ENCODE peak calls at places on chromosome 17, in seven cellular contexts. T is HCT116, B is K562, D is SK-N-SH, X is GM12878, N is HepG2, P is H1. E is an unnamed sample.

GRCh38 chr17:29412780-29413565 is 22.8 kb downstream of the TAOK1 start:
- DNase-seq in N (no peak), D (no peak), X (no peak), T (no peak), P (peak), B (no peak), E (no peak)

GRCh38 chr17:82930043-82930923 is 90.5 kb upstream of the ZNF750 start:
- DNase-seq in X (no peak), D (no peak), B (no peak), N (no peak), P (no peak), T (no peak), E (no peak)

GRCh38 chr17:4543557-4544026 is 11.6 kb downstream of the MYBBP1A start:
- DNase-seq in T (no peak), P (no peak), X (no peak), B (no peak), D (no peak), N (no peak), E (no peak)

GRCh38 chr17:19334331-19334730 is 28.2 kb downstream of the B9D1 start:
- DNase-seq in N (no peak), X (no peak), P (no peak), B (no peak), T (no peak), D (no peak), E (no peak)

GRCh38 chr17:18928726-18929125 is 23.2 kb upstream of the SLC5A10 start:
- DNase-seq in P (no peak), N (no peak), D (no peak), T (no peak), X (no peak), B (no peak), E (no peak)

GRCh38 chr17:35795007-35795870 is at the start of gene MMP28:
- DNase-seq in N (no peak), P (peak), B (peak), D (peak), X (no peak), T (no peak), E (peak)

GRCh38 chr17:48912476-48912875 is 4.3 kb downstream of the UBE2Z start:
- DNase-seq in D (no peak), N (no peak), X (no peak), B (no peak), P (no peak), T (no peak), E (no peak)

GRCh38 chr17:8225813-8226535 is 15.6 kb upstream of the AURKB start:
- DNase-seq in T (peak), B (peak), X (peak), D (no peak), N (no peak), P (peak), E (peak)

GRCh38 chr17:41267711-41268110 is 2.5 kb downstream of the KRTAP9-6 start:
- DNase-seq in X (no peak), D (no peak), P (no peak), N (no peak), T (no peak), B (no peak), E (no peak)

GRCh38 chr17:30299000-30299399 is 7.3 kb upstream of the BLMH start:
- DNase-seq in P (no peak), N (no peak), X (no peak), D (no peak), T (no peak), B (no peak), E (no peak)

GRCh38 chr17:79624658-79625478 is 14.0 kb upstream of the RBFOX3 start:
- DNase-seq in P (peak), X (no peak), T (no peak), B (no peak), D (peak), N (no peak), E (no peak)

GRCh38 chr17:64698725-64699124 is 36.6 kb upstream of the SMURF2 start:
- DNase-seq in P (no peak), D (no peak), T (no peak), B (no peak), N (no peak), X (no peak), E (no peak)

GRCh38 chr17:77963441-77963840 is 4.9 kb downstream of the TNRC6C start:
- DNase-seq in T (no peak), P (no peak), B (peak), D (peak), X (no peak), N (peak), E (no peak)

GRCh38 chr17:3870871-3871306 is 22.0 kb downstream of the CAMKK1 start:
- DNase-seq in T (no peak), X (no peak), N (no peak), D (no peak), P (no peak), B (peak), E (no peak)

DNA sequence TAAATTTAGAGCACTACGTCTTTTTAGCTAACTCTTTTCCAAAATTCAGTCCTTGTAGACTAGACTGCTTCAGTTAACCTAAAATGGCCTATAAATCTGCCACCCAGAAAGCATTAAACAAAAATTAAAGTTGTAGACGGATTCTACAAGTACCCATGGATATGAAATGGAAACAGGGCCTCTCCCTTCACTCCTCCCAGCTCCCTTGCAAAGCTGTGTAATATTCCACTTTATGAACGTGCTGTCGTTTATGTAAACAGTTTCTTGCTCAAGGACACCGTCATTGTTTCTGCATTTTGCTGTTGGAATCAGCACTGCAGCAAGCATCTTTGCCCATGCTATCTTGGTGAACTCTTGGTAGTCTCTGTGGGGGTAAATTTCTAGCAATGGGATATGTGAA is 5.1 kb downstream of the MED9 start:
- DNase-seq in N (no peak), X (no peak), P (no peak), B (no peak), D (no peak), T (no peak), E (no peak)
- TF ChIP-seq JUND in N (no peak), X (no peak), P (no peak), B (no peak), D (no peak), T (no peak), E (no peak)

GRCh38 chr17:43673516-43674323 is 12.0 kb upstream of the MEOX1 start:
- DNase-seq in D (peak), T (peak), N (peak), P (peak), B (peak), X (no peak), E (peak)

GRCh38 chr17:43671755-43672502 is 10.2 kb upstream of the MEOX1 start:
- DNase-seq in P (no peak), T (no peak), N (no peak), X (no peak), B (no peak), D (no peak), E (no peak)

GRCh38 chr17:43669971-43670644 is 8.4 kb upstream of the MEOX1 start:
- DNase-seq in B (no peak), P (no peak), D (no peak), X (peak), N (peak), T (no peak), E (peak)

GRCh38 chr17:43670645-43671074 is 8.9 kb upstream of the MEOX1 start:
- DNase-seq in P (no peak), B (no peak), D (no peak), T (no peak), N (no peak), X (no peak), E (no peak)

DNA sequence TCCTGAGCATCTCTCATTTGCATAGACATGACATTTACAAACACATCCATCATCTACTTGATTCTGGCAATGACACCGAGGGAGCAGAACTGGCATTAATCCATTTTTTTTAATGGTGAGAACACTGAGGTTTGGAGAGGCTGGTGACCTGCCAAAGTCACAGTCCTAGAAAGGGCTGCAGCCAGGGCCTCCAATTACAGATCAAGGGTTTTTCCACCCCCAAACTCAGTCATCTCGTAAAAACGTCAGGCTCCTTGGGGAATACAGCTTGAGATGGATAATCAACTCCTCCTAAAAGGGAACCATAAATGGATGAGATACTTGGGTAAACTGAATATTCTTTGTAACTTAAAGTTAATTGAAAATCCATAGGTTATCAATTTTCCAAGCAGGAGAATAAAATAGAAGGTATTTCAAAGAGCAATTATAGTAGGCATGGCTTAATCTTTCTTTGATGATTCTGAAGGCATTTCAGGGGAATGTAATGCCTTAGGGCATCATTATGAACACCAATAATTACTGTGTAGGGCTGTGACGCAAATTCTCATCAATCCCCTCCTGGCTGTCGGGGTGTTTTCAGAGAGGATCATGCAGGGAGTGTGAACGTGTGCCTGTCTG is 9.5 kb upstream of the MEOX1 start:
- DNase-seq in N (no peak), P (no peak), D (no peak), B (no peak), T (no peak), X (peak), E (no peak)
- TF ChIP-seq JUND in N (no peak), P (no peak), D (no peak), B (no peak), T (no peak), X (no peak), E (no peak)

DNA sequence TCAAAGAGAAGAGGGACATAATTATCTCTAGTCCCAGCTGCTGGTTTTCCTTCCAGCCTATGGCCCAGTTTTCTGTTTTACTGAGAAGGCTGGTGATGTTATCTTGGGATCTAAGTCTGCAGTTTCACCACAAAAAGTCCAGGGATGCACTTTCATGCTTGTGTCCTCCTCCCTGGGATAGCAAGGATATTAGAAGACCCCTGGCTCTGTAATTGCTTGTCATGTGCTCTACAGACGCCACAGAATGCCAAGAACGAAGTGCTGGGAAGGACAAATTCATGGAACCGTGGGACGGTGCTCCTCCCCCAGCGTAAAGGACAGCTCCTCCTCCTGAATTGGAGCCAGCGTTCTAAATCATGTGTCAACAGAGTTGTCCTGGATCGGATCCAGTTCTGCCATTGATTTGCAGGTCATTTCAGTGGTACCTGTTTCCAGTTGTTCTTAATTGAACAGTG is 8.6 kb downstream of the MAPT start:
- DNase-seq in T (no peak), N (peak), D (peak), P (no peak), B (peak), X (no peak), E (peak)
- TF ChIP-seq JUND in T (no peak), N (peak), D (no peak), P (no peak), B (no peak), X (no peak), E (no peak)

DNA sequence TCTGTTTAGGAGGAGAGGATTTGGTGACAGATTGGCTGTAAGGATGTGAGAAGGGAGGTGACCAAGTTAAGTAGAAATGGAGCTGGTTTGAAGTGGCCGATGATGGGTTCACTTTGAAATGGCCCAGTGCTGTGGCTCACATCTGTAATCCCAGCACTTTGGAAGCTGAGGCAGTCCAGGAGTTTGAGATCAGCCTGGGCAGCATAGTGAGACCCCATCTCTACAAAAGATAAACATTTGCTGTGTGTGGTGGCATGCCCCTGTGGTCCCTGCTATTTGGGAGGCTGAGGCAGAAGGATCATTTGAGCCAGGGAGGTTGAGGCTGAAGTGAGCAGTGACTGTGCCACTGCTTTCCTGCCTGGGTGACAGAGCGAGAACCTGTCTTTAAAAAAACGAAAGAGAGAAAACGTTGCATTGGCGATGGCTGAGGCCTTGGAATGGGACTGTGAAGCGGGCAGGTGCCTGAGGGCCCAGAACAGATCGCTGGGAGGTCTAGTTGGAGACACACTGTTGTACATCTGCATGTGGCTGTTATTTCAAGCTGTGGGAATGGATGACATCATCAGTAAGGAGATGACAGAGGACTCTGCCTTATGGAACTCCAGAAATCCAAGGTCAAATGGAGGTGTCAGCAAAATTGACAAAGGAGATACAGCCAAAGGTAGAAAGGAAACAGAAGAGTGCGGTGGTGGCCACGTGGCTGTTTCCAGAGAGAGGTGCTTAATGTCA is 5.5 kb downstream of the COG1 start:
- DNase-seq in D (no peak), N (no peak), X (no peak), T (no peak), P (no peak), B (no peak), E (no peak)
- TF ChIP-seq JUND in D (no peak), N (no peak), X (no peak), T (no peak), P (no peak), B (no peak), E (no peak)

DNA sequence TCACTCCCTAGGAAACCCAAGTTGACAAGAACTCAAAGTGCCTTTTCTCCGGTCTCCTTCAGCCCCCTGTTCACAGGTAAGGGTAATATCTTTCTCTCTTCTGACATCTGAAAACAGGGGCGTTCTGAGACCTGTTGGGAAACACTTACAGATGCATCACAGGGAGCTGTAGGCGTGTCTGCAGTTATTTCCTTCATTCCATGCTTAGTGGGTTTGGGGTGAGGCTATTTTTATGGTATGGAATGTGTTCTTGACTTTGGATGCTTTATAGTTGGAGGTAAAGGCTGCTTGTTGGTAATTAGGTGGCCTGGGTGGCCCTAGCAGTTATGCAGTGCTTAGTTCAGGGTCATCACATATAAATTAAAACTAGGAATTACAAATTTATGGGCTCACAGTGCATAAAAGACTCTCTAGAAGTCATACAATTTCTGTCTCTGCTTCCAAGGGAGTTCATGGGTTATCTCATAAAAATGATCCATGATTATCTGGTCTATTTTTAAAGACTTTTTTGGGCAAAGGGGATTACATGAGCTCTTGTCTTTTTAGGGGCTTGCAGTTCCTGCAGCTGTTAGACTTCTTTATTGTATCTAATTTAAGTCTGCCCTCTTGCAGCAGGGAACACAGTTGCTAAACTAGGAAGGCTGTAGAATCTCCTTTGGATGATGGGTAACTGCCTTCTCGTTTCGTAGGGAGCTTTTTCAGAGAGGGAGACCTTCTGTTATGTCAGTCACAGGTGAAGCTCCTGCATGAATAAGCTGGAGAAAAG is 10.2 kb downstream of the SOCS7 start:
- DNase-seq in T (no peak), X (no peak), P (no peak), N (no peak), B (no peak), D (no peak), E (no peak)
- TF ChIP-seq JUND in T (no peak), X (no peak), P (no peak), N (no peak), B (no peak), D (no peak), E (no peak)

GRCh38 chr17:58236394-58236793 is 2.0 kb upstream of the LPO start:
- DNase-seq in N (no peak), P (no peak), D (no peak), T (no peak), B (no peak), X (no peak), E (no peak)

GRCh38 chr17:58242171-58242784 is 3.9 kb downstream of the LPO start:
- DNase-seq in B (no peak), D (no peak), P (no peak), N (no peak), X (no peak), T (no peak), E (no peak)

GRCh38 chr17:58239987-58240386 is 1.6 kb downstream of the LPO start:
- DNase-seq in X (no peak), N (no peak), P (no peak), B (no peak), D (no peak), T (no peak), E (no peak)

GRCh38 chr17:58235821-58236220 is 2.6 kb upstream of the LPO start:
- DNase-seq in P (no peak), N (no peak), T (no peak), D (no peak), B (no peak), X (no peak), E (no peak)

GRCh38 chr17:58238147-58238634 is at the start of gene LPO:
- DNase-seq in D (no peak), X (no peak), P (no peak), T (no peak), N (no peak), B (no peak), E (no peak)
- TF ChIP-seq JUND in D (no peak), X (no peak), P (no peak), T (no peak), N (no peak), B (no peak), E (no peak)

E was measured in T47D.